ENCODE peak calls at places on chromosomes 7 and 10, in four cellular contexts. Y is fibroblast of pulmonary artery, Z is cardiac muscle cell, U is PC-3. L is an unnamed sample.

GRCh38 chr7:28478661-28479060 is 66.3 kb downstream of the CREB5 start:
- DNase-seq in Y (no peak), Z (no peak), U (no peak), L (no peak)

GRCh38 chr10:111989136-111990050 is 194.2 kb downstream of the GPAM start:
- DNase-seq in U (no peak), Z (no peak), Y (no peak), L (no peak)

GRCh38 chr10:44724415-44725174 is 186.5 kb upstream of the TMEM72 start:
- DNase-seq in Z (no peak), Y (peak; percentile 51), U (peak; percentile 70), L (peak; percentile 54)

GRCh38 chr10:120262857-120263547 is 194.0 kb upstream of the PLPP4 start:
- DNase-seq in U (peak; percentile 61), Y (no peak), Z (no peak), L (peak; percentile 52)

GRCh38 chr10:102230861-102231356 is 4.8 kb downstream of the ELOVL3 start:
- DNase-seq in Z (peak; percentile 45), U (no peak), Y (peak; percentile 17), L (peak; percentile 23)

GRCh38 chr7:72438491-72438890 is 26.4 kb upstream of the CALN1 start:
- DNase-seq in Y (no peak), Z (no peak), U (no peak), L (no peak)

GRCh38 chr10:69018613-69019012 is 30.0 kb downstream of the KIFBP start:
- DNase-seq in Y (no peak), Z (no peak), U (no peak), L (no peak)

GRCh38 chr7:105015631-105015965 is 1.6 kb downstream of the KMT2E start:
- DNase-seq in Z (peak; percentile 58), Y (peak; percentile 39), U (peak; percentile 34), L (peak; percentile 43)

GRCh38 chr7:142168746-142169145 is 57.2 kb downstream of the MGAM2 start:
- DNase-seq in Z (peak; percentile 57), U (peak; percentile 27), Y (no peak), L (peak; percentile 16)

GRCh38 chr7:43879477-43879876 is 10.2 kb upstream of the MRPS24 start:
- DNase-seq in Z (no peak), Y (peak; percentile 72), U (peak; percentile 30), L (peak; percentile 85)

GRCh38 chr7:108451296-108451848 is 4.9 kb downstream of the NRCAM start:
- DNase-seq in Y (no peak), Z (no peak), U (no peak), L (no peak)

GRCh38 chr7:55977831-55978230 is 13.4 kb downstream of the NIPSNAP2 start:
- DNase-seq in U (peak; percentile 75), Z (no peak), Y (peak; percentile 72), L (peak; percentile 64)

GRCh38 chr10:11679946-11680345 is 62.2 kb upstream of the ECHDC3 start:
- DNase-seq in U (no peak), Z (no peak), Y (no peak), L (no peak)

GRCh38 chr10:69474688-69475432 is 23.6 kb downstream of the TSPAN15 start:
- DNase-seq in Y (peak; percentile 67), U (peak; percentile 97), Z (no peak), L (peak; percentile 62)

DNA sequence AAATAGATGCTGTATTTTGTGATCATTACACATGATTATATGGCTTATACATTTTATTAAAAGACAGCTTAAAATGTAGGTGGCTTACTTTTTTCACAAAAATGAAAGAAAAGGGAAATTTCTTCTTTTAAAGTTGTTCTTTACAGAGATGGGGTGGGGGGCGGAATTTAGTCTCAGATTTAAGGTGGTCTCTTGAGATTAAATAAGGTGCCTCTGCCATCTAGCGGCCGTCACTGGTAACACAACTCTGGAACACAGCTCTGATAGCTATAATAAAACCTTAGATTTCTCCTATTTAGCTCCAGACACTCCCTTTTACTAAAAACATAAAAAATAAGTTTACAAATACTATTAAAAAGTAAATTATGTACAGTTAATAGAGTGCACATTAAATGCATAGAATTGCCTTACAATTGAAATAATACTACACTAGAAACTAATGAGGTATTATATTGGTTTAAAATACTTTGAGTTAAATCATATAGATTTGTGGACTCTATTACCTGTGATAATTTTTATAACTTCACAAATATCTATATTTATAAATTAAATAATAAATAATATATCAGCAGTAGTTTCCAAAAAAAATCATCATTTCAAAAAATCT is 210.9 kb downstream of the DGKB start:
- DNase-seq in Y (peak; percentile 53), U (peak; percentile 57), Z (peak; percentile 61), L (peak; percentile 48)
- TF ChIP-seq CTCF in Y (peak; percentile 83), U (peak; percentile 93), Z (peak; percentile 80), L (peak; percentile 81)

GRCh38 chr7:52018680-52019054 is 702.1 kb upstream of the COBL start:
- DNase-seq in Z (no peak), Y (no peak), U (no peak), L (no peak)
- TF ChIP-seq CTCF in Z (no peak), Y (no peak), U (no peak), L (no peak)

GRCh38 chr10:15244635-15245197 is 76.2 kb upstream of the NMT2 start:
- DNase-seq in Z (no peak), U (no peak), Y (no peak), L (no peak)

DNA sequence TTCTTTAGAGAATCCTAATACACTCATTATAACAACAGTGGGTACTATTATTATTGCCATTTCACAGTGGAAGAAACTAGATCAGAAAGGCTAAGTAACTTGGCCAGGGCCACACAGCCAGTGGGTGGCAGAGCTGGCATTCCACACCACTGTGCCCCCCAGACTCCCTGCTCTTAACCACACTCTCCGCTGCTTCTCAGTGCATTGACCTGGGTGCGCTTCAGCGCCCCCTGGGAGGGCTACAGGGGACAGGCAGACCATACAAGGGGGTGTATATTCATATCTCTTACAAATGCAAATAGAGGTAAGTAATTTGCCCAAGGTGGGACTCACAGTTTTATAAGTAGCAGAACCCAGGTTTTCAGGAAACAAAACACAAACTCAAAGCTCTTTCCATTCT is 77.0 kb upstream of the NMT2 start:
- DNase-seq in Y (no peak), Z (peak; percentile 42), U (no peak), L (no peak)
- TF ChIP-seq CTCF in Y (peak; percentile 39), Z (peak; percentile 43), U (no peak), L (peak; percentile 39)

DNA sequence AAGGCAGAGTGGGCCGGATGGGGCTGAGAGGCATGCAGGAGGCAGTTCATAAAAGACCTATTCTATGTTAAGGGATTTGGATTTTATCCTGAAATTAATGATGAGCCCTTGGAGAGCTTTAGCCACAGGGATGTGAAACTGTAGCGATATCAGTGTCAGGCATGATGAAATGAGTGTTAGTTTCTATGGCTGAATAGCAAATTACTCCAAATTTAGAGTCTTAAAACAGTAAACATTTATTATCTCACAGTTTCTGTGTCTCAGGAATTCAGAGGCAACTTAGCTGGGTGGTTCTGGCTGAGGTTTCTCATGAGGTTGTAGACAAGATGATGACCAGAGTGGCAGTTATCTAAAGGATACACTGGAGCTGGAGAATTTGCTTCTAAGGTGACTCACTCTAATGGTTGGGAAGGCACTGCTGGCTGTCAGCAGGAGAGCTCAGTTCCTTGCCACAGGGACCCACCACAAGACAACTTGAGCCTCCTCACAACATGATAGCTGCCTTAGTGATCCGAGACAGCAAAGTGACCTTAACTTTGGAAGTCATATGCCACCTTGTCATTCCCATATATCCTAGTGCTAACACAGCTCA is 36.7 kb upstream of the SFTPD start:
- DNase-seq in Z (no peak), U (peak; percentile 64), Y (no peak), L (no peak)
- TF ChIP-seq CTCF in Z (no peak), U (no peak), Y (no peak), L (no peak)

DNA sequence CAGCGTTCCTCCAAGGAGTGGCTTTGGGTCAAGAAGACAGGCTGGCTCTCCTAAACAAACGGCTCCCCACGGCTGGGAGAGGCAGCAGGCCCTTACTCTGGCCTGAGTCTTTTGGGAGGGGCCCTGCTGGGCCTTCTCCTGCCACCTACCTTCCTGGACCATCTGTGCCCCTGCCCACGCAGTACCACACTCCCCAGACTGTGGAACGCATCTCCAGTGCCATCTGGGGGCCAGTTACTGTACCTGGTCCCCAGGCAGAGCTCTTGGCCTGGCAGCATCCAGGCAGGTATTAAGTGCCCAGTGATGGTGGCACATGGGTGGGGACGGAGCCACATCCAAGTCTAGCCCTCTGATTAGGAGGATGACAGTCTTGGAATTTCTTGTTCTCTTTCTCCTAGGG is 14.4 kb downstream of the ALKBH4 start:
- DNase-seq in U (peak; percentile 51), Z (no peak), Y (no peak), L (no peak)
- TF ChIP-seq CTCF in U (peak; percentile 54), Z (peak; percentile 2), Y (peak; percentile 3), L (peak; percentile 29)

DNA sequence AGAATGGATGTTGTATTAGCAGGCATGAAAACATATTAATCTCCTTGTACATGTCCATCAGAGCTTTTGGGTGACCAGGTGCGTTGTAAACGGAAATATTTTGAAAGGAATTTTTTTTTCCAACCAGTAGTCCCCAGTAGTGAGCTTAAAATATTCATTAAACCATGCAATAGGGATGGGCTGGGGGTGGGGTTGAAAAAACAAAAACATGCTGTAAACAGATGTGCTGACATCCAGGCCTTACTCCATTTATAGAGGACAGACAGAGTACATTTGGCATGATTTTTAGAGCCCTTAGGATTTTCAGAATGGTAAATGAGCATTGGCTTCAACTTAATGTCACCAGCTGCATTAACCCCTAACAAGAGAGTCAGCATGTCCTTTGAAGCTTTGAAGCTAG is 50.2 kb downstream of the PTPN12 start:
- DNase-seq in U (no peak), Y (no peak), Z (no peak), L (no peak)
- TF ChIP-seq CTCF in U (no peak), Y (no peak), Z (no peak), L (no peak)

GRCh38 chr10:85317827-85318226 is 989.4 kb downstream of the CCSER2 start:
- DNase-seq in Z (no peak), U (no peak), Y (no peak), L (no peak)
- TF ChIP-seq CTCF in Z (no peak), U (no peak), Y (no peak), L (no peak)

GRCh38 chr10:24272374-24272773 is 63.4 kb downstream of the KIAA1217 start:
- DNase-seq in Y (no peak), Z (no peak), U (no peak), L (peak; percentile 58)

GRCh38 chr10:24269476-24269875 is 60.5 kb downstream of the KIAA1217 start:
- DNase-seq in Y (no peak), U (no peak), Z (no peak), L (no peak)
- TF ChIP-seq CTCF in Y (no peak), U (no peak), Z (no peak), L (no peak)